ENCODE peak calls at places on chromosome 14, in six cellular contexts. G, O, Y, J, T and V are unnamed samples. For H3K4me1 and H3K36me3, the result is how much of the 10 kb centered on the place peaks cover.

GRCh38 chr14:34682787-34683321 is 31.5 kb downstream of the CFL2 start:
- DNase-seq in G (no peak), T (no peak), O (no peak), Y (no peak), J (peak), V (no peak)

GRCh38 chr14:94439453-94440057 is 13.0 kb downstream of the SERPINA11 start:
- DNase-seq in J (no peak), G (no peak), O (no peak), Y (no peak), T (no peak), V (no peak)

GRCh38 chr14:74549588-74549987 is 56.0 kb downstream of the ISCA2 start:
- DNase-seq in J (no peak), O (no peak), Y (no peak), G (no peak), T (no peak), V (peak)

GRCh38 chr14:65224799-65225198 is 122.5 kb upstream of the MAX start:
- DNase-seq in T (no peak), J (no peak), Y (no peak), O (no peak), G (no peak), V (no peak)

GRCh38 chr14:31294736-31295398 is 87.3 kb upstream of the HECTD1 start:
- DNase-seq in G (no peak), Y (no peak), T (no peak), J (no peak), O (no peak), V (no peak)

GRCh38 chr14:69708586-69709169 is 58.3 kb upstream of the SRSF5 start:
- DNase-seq in G (no peak), J (no peak), T (no peak), Y (no peak), O (no peak), V (no peak)

GRCh38 chr14:52327374-52328226 is 13.5 kb downstream of the PTGER2 start:
- DNase-seq in Y (no peak), G (no peak), J (no peak), T (no peak), O (no peak), V (no peak)

GRCh38 chr14:54673193-54674121 is 106.5 kb downstream of the SAMD4A start:
- DNase-seq in J (no peak), O (no peak), T (no peak), G (no peak), Y (no peak), V (no peak)

GRCh38 chr14:60064491-60065072 is 27.1 kb upstream of the PCNX4 start:
- DNase-seq in G (peak), J (no peak), O (no peak), Y (no peak), T (no peak), V (no peak)

GRCh38 chr14:77031680-77032482 is 3.4 kb upstream of the IRF2BPL start:
- DNase-seq in O (peak), T (peak), G (no peak), J (peak), Y (no peak), V (no peak)

GRCh38 chr14:75837151-75837787 is 144.5 kb downstream of the TGFB3 start:
- DNase-seq in G (no peak), O (no peak), T (no peak), J (no peak), Y (no peak), V (no peak)

GRCh38 chr14:81211844-81212243 is 8.9 kb downstream of the GTF2A1 start:
- DNase-seq in J (no peak), T (no peak), G (no peak), O (no peak), Y (no peak), V (peak)

GRCh38 chr14:68469208-68469713 is 323.6 kb downstream of the ZFP36L1 start:
- DNase-seq in T (no peak), G (no peak), O (no peak), Y (no peak), J (no peak), V (peak)

GRCh38 chr14:99189201-99189801 is 82.7 kb downstream of the BCL11B start:
- DNase-seq in Y (no peak), G (no peak), O (no peak), J (no peak), T (no peak), V (no peak)

GRCh38 chr14:105577339-105577861 is 51.0 kb downstream of the TMEM121 start:
- DNase-seq in Y (no peak), J (no peak), O (no peak), T (no peak), G (no peak), V (peak)

GRCh38 chr14:105470812-105471771 is 3.5 kb upstream of the CRIP2 start:
- DNase-seq in Y (no peak), G (no peak), T (no peak), O (no peak), J (peak), V (no peak)

GRCh38 chr14:65069874-65070709 is 32.2 kb downstream of the MAX start:
- DNase-seq in T (no peak), O (no peak), Y (no peak), G (no peak), J (no peak), V (no peak)

GRCh38 chr14:63677891-63678379 is 36.3 kb upstream of the WDR89 start:
- DNase-seq in O (no peak), G (no peak), T (no peak), Y (no peak), J (no peak), V (no peak)

GRCh38 chr14:69980457-69981414 is 101.5 kb downstream of the SMOC1 start:
- DNase-seq in Y (no peak), T (no peak), G (peak), J (no peak), O (no peak), V (no peak)

GRCh38 chr14:99809376-99809775 is 16.2 kb downstream of the EML1 start:
- DNase-seq in G (no peak), J (peak), O (peak), T (peak), Y (no peak), V (no peak)

GRCh38 chr14:100845341-100845740 is 19.4 kb downstream of the MEG3 start:
- DNase-seq in O (no peak), J (no peak), T (no peak), G (no peak), Y (no peak), V (no peak)

GRCh38 chr14:55430024-55430690 is 10.3 kb downstream of the TBPL2 start:
- DNase-seq in O (no peak), J (no peak), G (peak), T (no peak), Y (no peak), V (no peak)

GRCh38 chr14:104856869-104857860 is 7.9 kb upstream of the CEP170B start:
- DNase-seq in O (no peak), J (no peak), G (no peak), T (no peak), Y (no peak), V (no peak)

GRCh38 chr14:35050652-35051051 is 4.6 kb downstream of the FAM177A1 start:
- DNase-seq in J (peak), G (no peak), Y (no peak), T (no peak), O (no peak), V (peak)

GRCh38 chr14:23608454-23608853 is 27.7 kb upstream of the DHRS2 start:
- DNase-seq in G (no peak), O (no peak), T (no peak), Y (no peak), J (peak), V (peak)

GRCh38 chr14:105260826-105261438 is 12.6 kb downstream of the BTBD6 start:
- DNase-seq in T (no peak), Y (no peak), J (no peak), G (no peak), O (no peak), V (no peak)

GRCh38 chr14:79011091-79011919 is 841.1 kb downstream of the NRXN3 start:
- DNase-seq in Y (no peak), G (no peak), T (no peak), O (no peak), J (no peak), V (no peak)

GRCh38 chr14:23129759-23130316 is 10.8 kb upstream of the CEBPE start:
- DNase-seq in J (no peak), Y (no peak), T (no peak), O (no peak), G (no peak), V (no peak)

GRCh38 chr14:58455593-58456265 is 28.2 kb downstream of the KIAA0586 start:
- DNase-seq in O (no peak), G (no peak), J (no peak), Y (no peak), T (no peak), V (no peak)

GRCh38 chr14:60163741-60164140 is 1.5 kb downstream of the DHRS7 start:
- DNase-seq in J (no peak), O (no peak), T (no peak), G (no peak), Y (no peak), V (no peak)

GRCh38 chr14:91313852-91314251 is 69.3 kb upstream of the GPR68 start:
- DNase-seq in J (no peak), G (no peak), T (no peak), Y (no peak), O (no peak), V (no peak)

GRCh38 chr14:91313154-91313850 is 68.8 kb upstream of the GPR68 start:
- DNase-seq in O (no peak), J (no peak), G (no peak), Y (no peak), T (no peak), V (no peak)

GRCh38 chr14:91316761-91317160 is 72.3 kb upstream of the GPR68 start:
- DNase-seq in J (no peak), G (no peak), O (no peak), Y (no peak), T (no peak), V (no peak)

GRCh38 chr14:91317381-91318313 is 73.1 kb upstream of the GPR68 start:
- DNase-seq in G (no peak), Y (peak), T (peak), O (peak), J (peak), V (peak)

GRCh38 chr14:91315844-91316267 is 71.4 kb upstream of the GPR68 start:
- DNase-seq in Y (no peak), G (no peak), O (no peak), T (no peak), J (no peak), V (no peak)
- H3K4me1 ChIP-seq in Y (under half), G (under half), O (under half), T (under half), J (under half), V (under half)

GRCh38 chr14:103558071-103558882 is 4.2 kb downstream of the BAG5 start:
- DNase-seq in O (no peak), T (peak), Y (no peak), G (no peak), J (no peak), V (no peak)

GRCh38 chr14:103555559-103556337 is 6.7 kb downstream of the BAG5 start:
- DNase-seq in G (no peak), O (no peak), J (peak), Y (no peak), T (no peak), V (peak)

GRCh38 chr14:103561381-103562134 is 899 bp downstream of the BAG5 start:
- DNase-seq in Y (no peak), G (no peak), O (no peak), T (peak), J (peak), V (peak)

GRCh38 chr14:103552811-103553210 is 9.6 kb downstream of the BAG5 start:
- DNase-seq in T (no peak), G (no peak), O (no peak), J (no peak), Y (no peak), V (no peak)

GRCh38 chr14:103556976-103557758 is 5.3 kb downstream of the BAG5 start:
- DNase-seq in Y (no peak), T (no peak), G (no peak), J (no peak), O (no peak), V (no peak)
- TF ChIP-seq POLR2A in Y (no peak), T (no peak), G (no peak), J (no peak), O (no peak), V (no peak)

GRCh38 chr14:21215879-21216251 is 53.4 kb downstream of the HNRNPC start:
- DNase-seq in Y (no peak), G (no peak), J (no peak), T (no peak), O (no peak), V (no peak)
- H3K36me3 ChIP-seq in Y (half or more), G (half or more), J (half or more), T (under half), O (under half), V (under half)

DNA sequence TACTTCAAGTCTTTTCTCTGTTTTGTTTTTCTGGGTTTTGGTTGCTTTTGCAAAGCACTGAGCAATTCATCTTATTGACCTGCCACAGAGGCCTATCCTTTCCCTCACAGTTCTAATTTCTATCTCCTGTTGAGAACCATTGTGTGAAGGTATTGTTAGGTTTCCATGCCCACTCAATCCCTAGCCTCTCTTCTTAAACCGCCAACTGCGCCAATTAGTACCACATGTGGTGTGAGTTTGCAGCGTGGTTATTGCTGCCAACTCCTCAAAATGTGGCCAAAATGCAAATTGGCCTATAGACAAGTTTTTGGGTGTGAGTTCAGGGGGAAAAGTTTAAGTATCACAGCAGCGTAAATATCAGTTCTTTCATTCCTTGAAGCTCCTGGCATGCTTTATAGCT is 232.6 kb downstream of the FLRT2 start:
- DNase-seq in J (no peak), T (no peak), G (no peak), O (no peak), Y (no peak), V (no peak)
- H3K4me1 ChIP-seq in J (under half), T (under half), G (under half), O (under half), Y (under half), V (under half)

DNA sequence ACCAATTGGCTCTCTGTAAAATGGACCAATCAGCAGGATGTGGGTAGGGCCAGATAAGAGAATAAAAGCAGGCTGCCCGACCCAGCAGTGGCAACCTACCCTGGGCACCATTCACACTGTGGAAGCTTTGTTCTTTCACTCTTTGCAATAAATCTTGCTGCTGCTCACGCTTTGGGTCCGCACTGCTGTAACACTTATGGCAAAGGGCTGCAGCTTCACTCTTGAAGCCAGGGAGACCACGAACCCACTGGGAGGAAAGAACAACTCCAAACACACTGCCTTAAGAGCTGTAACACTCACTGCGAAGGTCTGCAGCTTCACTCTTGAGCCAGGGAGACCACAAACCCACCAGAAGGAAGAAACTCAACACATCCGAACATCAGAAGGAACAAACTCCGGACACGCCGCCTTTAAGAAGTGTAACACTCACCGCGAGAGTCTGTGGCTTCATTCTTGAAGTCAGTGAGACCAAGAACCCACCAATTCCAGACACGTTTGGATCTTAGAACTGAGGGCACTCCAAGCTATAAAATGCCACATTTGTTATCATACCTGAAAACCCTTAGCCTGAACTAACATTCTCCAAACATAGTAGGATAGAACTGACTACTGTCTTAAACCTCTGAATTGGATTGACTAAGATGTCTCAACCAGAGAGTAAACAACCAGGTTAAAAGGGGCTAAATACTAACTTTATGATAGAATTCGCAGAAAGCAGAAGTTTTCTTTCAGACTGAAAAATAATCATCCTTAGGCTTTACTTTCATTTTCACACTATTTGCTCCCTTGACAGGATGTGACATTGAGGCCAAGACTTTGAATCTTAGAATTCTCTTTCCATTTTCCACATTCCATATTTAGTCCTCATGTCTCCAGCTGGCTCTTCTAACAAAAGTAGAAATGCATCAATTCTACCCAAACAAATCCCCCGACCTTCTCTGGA is 33.6 kb downstream of the CDKL1 start:
- DNase-seq in T (no peak), J (no peak), G (no peak), Y (no peak), O (no peak), V (no peak)
- TF ChIP-seq POLR2A in T (no peak), J (no peak), G (no peak), Y (no peak), O (no peak), V (no peak)

GRCh38 chr14:73097421-73097820 is 38.9 kb upstream of the PSEN1 start:
- DNase-seq in T (no peak), Y (no peak), O (no peak), J (no peak), G (no peak), V (no peak)
- H3K36me3 ChIP-seq in T (under half), Y (half or more), O (under half), J (half or more), G (under half), V (half or more)

DNA sequence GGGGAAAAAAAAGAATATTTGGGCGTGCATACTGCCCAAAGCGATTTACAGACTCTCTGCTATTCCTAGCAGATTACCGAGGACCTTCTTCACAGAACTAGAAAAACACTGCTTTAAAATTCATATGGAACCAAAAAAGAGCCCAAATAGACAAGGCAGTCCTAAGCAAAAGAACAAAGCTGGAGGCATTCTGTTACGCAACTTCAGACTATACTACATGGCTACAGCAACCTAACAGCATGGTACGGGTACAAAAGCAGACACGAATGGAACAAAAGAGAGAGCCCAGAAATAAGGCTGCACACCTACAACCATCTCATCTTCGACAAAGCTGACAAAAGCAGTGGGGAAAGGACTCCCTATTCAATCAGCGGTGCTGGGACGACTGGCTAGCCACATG is 56.7 kb downstream of the TRAF3 start:
- DNase-seq in O (no peak), Y (no peak), J (no peak), T (no peak), G (no peak), V (no peak)
- H3K4me1 ChIP-seq in O (under half), Y (under half), J (under half), T (under half), G (under half), V (under half)

DNA sequence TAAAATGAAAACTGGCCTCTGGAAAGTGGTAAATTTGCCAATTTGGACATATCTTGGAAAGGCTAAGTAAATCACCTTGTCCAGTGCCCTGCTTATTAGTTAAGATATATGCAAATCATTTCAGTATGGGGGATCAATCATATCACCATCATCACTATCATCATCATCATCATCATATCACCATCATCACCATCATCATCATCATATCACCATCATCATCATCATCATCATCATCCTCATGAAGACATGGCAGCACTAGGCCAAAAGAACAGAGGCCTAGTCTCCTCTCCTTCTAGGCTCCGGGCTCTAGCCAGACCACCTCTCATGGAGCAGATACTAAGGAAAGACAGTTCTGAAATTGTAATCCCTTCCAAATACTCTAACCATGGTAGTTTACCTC is 20.3 kb downstream of the OTX2 start:
- DNase-seq in Y (no peak), J (no peak), G (no peak), T (no peak), O (no peak), V (no peak)
- TF ChIP-seq POLR2A in Y (no peak), J (no peak), G (no peak), T (no peak), O (no peak), V (no peak)

GRCh38 chr14:50759800-50760543 is 71.0 kb downstream of the NIN start:
- DNase-seq in J (no peak), Y (no peak), G (no peak), O (no peak), T (no peak), V (no peak)
- H3K36me3 ChIP-seq in J (half or more), Y (half or more), G (under half), O (under half), T (under half), V (under half)

DNA sequence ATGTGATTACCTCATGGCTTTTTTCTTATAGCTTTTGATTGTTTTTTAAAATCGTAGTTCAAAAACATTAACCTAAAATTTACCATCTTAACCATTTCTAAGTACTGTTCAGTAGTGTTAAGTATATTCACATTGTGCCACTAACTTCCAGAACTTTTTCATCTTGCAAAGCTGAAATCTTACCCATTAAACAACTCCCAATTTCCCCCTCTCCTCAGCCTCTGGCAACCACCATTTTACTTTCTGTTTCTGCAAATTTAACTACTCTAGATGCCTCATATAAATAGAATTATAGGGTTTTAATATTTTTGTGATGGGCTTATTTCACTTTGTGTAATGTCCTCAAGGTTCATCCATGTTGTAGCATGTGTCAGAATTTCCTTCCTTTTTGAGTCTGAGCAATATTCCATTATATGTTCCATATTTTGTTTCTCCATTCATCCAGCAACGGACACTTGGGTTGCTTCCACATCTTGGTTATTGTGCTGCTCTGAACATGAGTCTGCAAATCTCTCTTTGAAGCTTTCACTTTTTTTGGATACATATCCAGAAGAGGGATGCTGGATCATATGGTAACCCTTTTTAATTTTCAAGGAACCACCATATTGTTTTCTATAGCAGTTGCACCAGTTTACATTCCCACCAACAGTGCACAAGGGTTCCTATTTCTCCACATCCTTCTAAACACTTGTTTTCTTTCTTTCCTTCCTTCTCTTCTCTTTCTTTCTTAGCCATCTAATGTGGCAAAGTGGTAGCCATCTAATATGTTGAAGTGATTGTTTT is 5.0 kb downstream of the HIF1A start:
- DNase-seq in J (no peak), T (no peak), G (no peak), O (no peak), Y (no peak), V (no peak)
- H3K4me1 ChIP-seq in J (under half), T (under half), G (under half), O (under half), Y (under half), V (under half)